ENCODE peak calls at places on chromosomes 4 and X, in five cellular contexts. N is K562, K is SK-N-SH, P is H1, U is HCT116. G is an unnamed sample.

GRCh38 chr4:112898357-112899141 is 150.9 kb upstream of the ANK2 start:
- DNase-seq in N (no peak), K (no peak), P (no peak), U (no peak), G (no peak)

GRCh38 chr4:160835789-160836188 is 1328.0 kb downstream of the FSTL5 start:
- DNase-seq in N (no peak), K (no peak), P (no peak), U (peak; percentile 33), G (no peak)

GRCh38 chr4:88033309-88033708 is 25.9 kb downstream of the PKD2 start:
- DNase-seq in N (peak; percentile 40), K (peak; percentile 54), P (no peak), U (peak; percentile 34), G (peak; percentile 59)

GRCh38 chr4:94575652-94576051 is 123.9 kb downstream of the PDLIM5 start:
- DNase-seq in N (no peak), K (no peak), P (no peak), U (no peak), G (no peak)

GRCh38 chr4:139279723-139280620 is at the start of gene MGARP:
- DNase-seq in N (no peak), K (peak; percentile 66), P (peak; percentile 88), U (no peak), G (no peak)

GRCh38 chr4:61446957-61447356 is 246.8 kb downstream of the ADGRL3 start:
- DNase-seq in N (no peak), K (no peak), P (no peak), U (no peak), G (no peak)

GRCh38 chr4:56425518-56425917 is 9.9 kb downstream of the PPAT start:
- DNase-seq in N (no peak), K (no peak), P (no peak), U (no peak), G (no peak)

GRCh38 chr4:83285022-83285387 is 407 bp upstream of the COQ2 start:
- DNase-seq in N (no peak), K (peak; percentile 23), P (no peak), U (no peak), G (peak; percentile 7)

GRCh38 chr4:24686866-24687672 is 102.7 kb upstream of the DHX15 start:
- DNase-seq in N (peak; percentile 59), K (peak; percentile 26), P (peak; percentile 88), U (peak; percentile 36), G (peak; percentile 65)

GRCh38 chr4:62460329-62460728 is 1260.2 kb downstream of the ADGRL3 start:
- DNase-seq in N (no peak), K (no peak), P (no peak), U (no peak), G (no peak)

GRCh38 chrX:1877780-1878179 is 262.9 kb downstream of the ASMT start:
- DNase-seq in N (no peak), K (no peak), P (no peak), U (no peak), G (no peak)
- TF ChIP-seq JUND in N (no peak), K (no peak), P (no peak), U (no peak), G (no peak)

DNA sequence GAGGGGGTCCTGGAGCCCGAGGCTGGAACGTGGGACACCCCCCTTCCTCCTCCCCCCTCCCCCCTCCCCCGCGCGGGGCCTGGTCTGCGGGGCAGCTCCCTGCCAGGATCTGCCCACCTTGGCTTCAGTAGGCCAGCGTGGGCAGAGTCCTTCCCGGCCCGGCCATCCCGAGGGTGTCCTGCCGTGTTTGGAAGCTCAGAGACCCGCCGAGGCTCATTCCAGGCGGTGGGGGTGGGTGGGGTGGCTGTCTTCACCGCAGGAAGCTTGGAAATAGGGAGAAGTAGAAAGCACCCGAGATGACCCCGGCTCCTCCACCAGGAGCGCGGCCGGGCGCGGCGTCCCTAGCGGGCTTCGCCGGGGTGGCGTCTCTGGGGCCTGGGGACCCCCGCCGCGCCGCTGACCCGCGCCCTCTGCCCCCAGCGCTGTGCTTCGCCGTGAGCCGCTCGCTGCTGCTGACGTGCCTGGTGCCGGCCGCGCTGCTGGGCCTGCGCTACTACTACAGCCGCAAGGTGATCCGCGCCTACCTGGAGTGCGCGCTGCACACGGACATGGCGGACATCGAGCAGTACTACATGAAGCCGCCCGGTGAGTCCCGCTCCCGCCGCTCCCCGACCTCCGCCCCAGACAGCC is 1.6 kb downstream of the NAT8L start:
- DNase-seq in N (no peak), K (peak; percentile 56), P (no peak), U (no peak), G (no peak)
- TF ChIP-seq JUND in N (no peak), K (no peak), P (no peak), U (no peak), G (no peak)

DNA sequence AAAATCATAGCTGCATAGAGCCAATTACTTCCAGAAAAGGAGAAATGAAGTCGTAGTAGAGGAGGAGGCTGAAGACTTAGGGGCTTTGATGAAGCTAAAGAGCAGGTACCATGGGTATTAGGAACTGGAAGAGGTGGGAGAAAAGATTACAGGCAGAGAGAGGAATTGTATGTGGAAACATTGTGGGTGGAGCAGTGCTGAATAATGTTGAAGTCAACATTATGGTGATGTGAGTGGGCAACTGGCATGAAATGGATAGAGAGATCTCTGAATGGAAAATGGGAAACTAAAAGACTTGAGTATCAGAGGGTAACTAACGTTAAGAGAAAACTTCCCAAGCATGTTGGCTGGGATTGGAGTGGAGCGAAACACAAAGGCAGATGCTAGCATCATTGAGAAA is 92.5 kb downstream of the AREG start:
- DNase-seq in N (no peak), K (no peak), P (no peak), U (no peak), G (no peak)
- TF ChIP-seq JUND in N (no peak), K (no peak), P (no peak), U (no peak), G (no peak)

DNA sequence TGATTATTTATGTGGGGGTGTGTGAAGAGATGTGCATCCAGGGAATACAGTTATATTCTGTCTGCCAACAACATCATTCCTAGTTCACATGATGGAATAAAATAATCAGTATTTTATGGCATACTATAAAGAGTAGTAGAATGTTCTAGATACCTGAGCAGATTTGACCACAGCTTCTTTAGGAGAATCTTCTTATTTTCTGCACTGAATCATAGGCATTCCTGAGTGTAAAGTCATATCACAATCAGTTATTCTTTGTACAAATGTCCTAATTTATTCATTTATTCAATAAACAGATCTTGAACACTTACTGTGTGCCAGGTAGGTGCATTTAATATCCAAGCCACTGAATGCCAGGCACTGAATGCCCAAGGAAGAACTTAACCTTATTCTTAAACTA is 124.0 kb downstream of the UCHL1 start:
- DNase-seq in N (no peak), K (no peak), P (no peak), U (no peak), G (no peak)
- TF ChIP-seq JUND in N (no peak), K (no peak), P (no peak), U (no peak), G (no peak)

GRCh38 chr4:168868044-168868855 is 141.8 kb downstream of the CBR4 start:
- DNase-seq in N (no peak), K (no peak), P (no peak), U (no peak), G (no peak)
- TF ChIP-seq JUND in N (no peak), K (peak; percentile 67), P (no peak), U (no peak), G (no peak)

DNA sequence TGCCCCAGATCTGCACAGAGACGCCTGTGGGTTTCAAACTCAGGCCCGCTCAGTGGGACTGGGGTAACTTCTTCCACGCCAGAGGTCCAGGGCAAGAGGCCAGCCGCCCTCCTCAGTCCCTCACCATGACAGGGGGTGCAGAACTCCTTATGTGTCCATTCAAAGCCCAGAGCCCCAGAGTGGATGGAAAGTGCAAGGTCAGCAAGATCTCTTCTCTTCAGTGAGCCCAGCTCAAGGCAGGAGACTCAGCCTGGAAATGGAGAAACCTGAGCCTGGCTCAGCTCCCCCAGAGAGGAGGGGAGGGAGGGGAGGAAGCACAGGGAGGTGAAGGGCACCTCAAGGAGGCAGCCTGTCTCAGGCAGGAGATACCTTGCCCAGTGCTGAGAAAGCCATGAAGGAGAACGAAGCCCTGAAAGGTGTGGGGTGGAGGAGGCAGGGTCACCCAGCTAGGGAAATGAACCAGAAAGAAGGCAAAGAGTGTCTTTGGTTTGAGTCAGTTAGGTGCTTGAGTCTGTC is 121.8 kb upstream of the PJA1 start:
- DNase-seq in N (no peak), K (no peak), P (no peak), U (no peak), G (no peak)
- TF ChIP-seq JUND in N (no peak), K (no peak), P (no peak), U (no peak), G (no peak)

GRCh38 chr4:3599951-3600350 is 67.7 kb upstream of the LRPAP1 start:
- DNase-seq in N (no peak), K (no peak), P (no peak), U (no peak), G (no peak)

GRCh38 chr4:3605491-3605890 is 73.3 kb upstream of the LRPAP1 start:
- DNase-seq in N (no peak), K (no peak), P (no peak), U (no peak), G (no peak)

GRCh38 chr4:3598695-3599227 is 66.5 kb upstream of the LRPAP1 start:
- DNase-seq in N (no peak), K (no peak), P (no peak), U (no peak), G (no peak)

GRCh38 chr4:3607690-3608514 is 75.7 kb upstream of the LRPAP1 start:
- DNase-seq in N (no peak), K (peak; percentile 67), P (no peak), U (no peak), G (no peak)

GRCh38 chr4:3601992-3602391 is 69.8 kb upstream of the LRPAP1 start:
- DNase-seq in N (no peak), K (no peak), P (no peak), U (no peak), G (no peak)
- TF ChIP-seq JUND in N (no peak), K (no peak), P (no peak), U (no peak), G (no peak)

G was measured in T47D.